ENCODE peak calls at places on chromosome 15, in seven cellular contexts. One of them, this sample, is unnamed.

GRCh38 chr15:47781527-47781926 is 64.2 kb downstream of the SEMA6D start:
- DNase-seq in prostate gland: no peak
- DNase-seq in K562: no peak
- DNase-seq in suprapubic skin: no peak
- DNase-seq in stomach: no peak
- DNase-seq in tibial nerve: no peak
- DNase-seq in GM12891: no peak
- DNase-seq in this sample: no peak

GRCh38 chr15:73930371-73930770 is 4.1 kb downstream of the LOXL1 start:
- DNase-seq in prostate gland: no peak
- DNase-seq in K562: no peak
- DNase-seq in suprapubic skin: no peak
- DNase-seq in stomach: no peak
- DNase-seq in tibial nerve: no peak
- DNase-seq in GM12891: no peak
- DNase-seq in this sample: no peak

GRCh38 chr15:31501536-31502157 is 175.0 kb downstream of the KLF13 start:
- DNase-seq in prostate gland: no peak
- DNase-seq in K562: no peak
- DNase-seq in suprapubic skin: no peak
- DNase-seq in stomach: no peak
- DNase-seq in tibial nerve: no peak
- DNase-seq in GM12891: no peak
- DNase-seq in this sample: no peak

GRCh38 chr15:48406911-48407310 is 75.7 kb downstream of the DUT start:
- DNase-seq in prostate gland: no peak
- DNase-seq in K562: peak; percentile 14
- DNase-seq in suprapubic skin: no peak
- DNase-seq in stomach: no peak
- DNase-seq in tibial nerve: no peak
- DNase-seq in GM12891: no peak
- DNase-seq in this sample: no peak

GRCh38 chr15:66986951-66987350 is 78.5 kb upstream of the SMAD3 start:
- DNase-seq in prostate gland: no peak
- DNase-seq in K562: no peak
- DNase-seq in suprapubic skin: no peak
- DNase-seq in stomach: no peak
- DNase-seq in tibial nerve: no peak
- DNase-seq in GM12891: no peak
- DNase-seq in this sample: no peak

GRCh38 chr15:82585072-82585471 is 44.8 kb upstream of the RPS17 start:
- DNase-seq in prostate gland: no peak
- DNase-seq in K562: no peak
- DNase-seq in suprapubic skin: no peak
- DNase-seq in stomach: no peak
- DNase-seq in tibial nerve: no peak
- DNase-seq in GM12891: no peak
- DNase-seq in this sample: no peak

GRCh38 chr15:98005659-98006058 is 45.2 kb downstream of the ARRDC4 start:
- DNase-seq in prostate gland: no peak
- DNase-seq in K562: no peak
- DNase-seq in suprapubic skin: no peak
- DNase-seq in stomach: no peak
- DNase-seq in tibial nerve: no peak
- DNase-seq in GM12891: no peak
- DNase-seq in this sample: no peak

GRCh38 chr15:34729886-34730285 is 24.9 kb downstream of the GJD2 start:
- DNase-seq in prostate gland: no peak
- DNase-seq in K562: no peak
- DNase-seq in suprapubic skin: no peak
- DNase-seq in stomach: no peak
- DNase-seq in tibial nerve: no peak
- DNase-seq in GM12891: no peak
- DNase-seq in this sample: no peak

GRCh38 chr15:77738441-77739437 is 106.0 kb upstream of the LINGO1 start:
- DNase-seq in prostate gland: no peak
- DNase-seq in K562: no peak
- DNase-seq in suprapubic skin: no peak
- DNase-seq in stomach: no peak
- DNase-seq in tibial nerve: no peak
- DNase-seq in GM12891: no peak
- DNase-seq in this sample: no peak

GRCh38 chr15:92803852-92804609 is 96.1 kb upstream of the CHD2 start:
- DNase-seq in prostate gland: peak; percentile 71
- DNase-seq in K562: peak; percentile 86
- DNase-seq in suprapubic skin: peak; percentile 89
- DNase-seq in stomach: peak; percentile 60
- DNase-seq in tibial nerve: peak; percentile 85
- DNase-seq in GM12891: no peak
- DNase-seq in this sample: no peak

GRCh38 chr15:80152896-80153876 is at the start of gene FAH:
- DNase-seq in prostate gland: no peak
- DNase-seq in K562: no peak
- DNase-seq in suprapubic skin: peak; percentile 86
- DNase-seq in stomach: no peak
- DNase-seq in tibial nerve: no peak
- DNase-seq in GM12891: no peak
- DNase-seq in this sample: peak; percentile 39

GRCh38 chr15:57114070-57114469 is 195.6 kb downstream of the TCF12 start:
- DNase-seq in prostate gland: no peak
- DNase-seq in K562: no peak
- DNase-seq in suprapubic skin: no peak
- DNase-seq in stomach: no peak
- DNase-seq in tibial nerve: no peak
- DNase-seq in GM12891: no peak
- DNase-seq in this sample: no peak

GRCh38 chr15:35397027-35397426 is 148.9 kb downstream of the DPH6 start:
- DNase-seq in prostate gland: no peak
- DNase-seq in K562: no peak
- DNase-seq in suprapubic skin: no peak
- DNase-seq in stomach: no peak
- DNase-seq in tibial nerve: no peak
- DNase-seq in GM12891: no peak
- DNase-seq in this sample: no peak

DNA sequence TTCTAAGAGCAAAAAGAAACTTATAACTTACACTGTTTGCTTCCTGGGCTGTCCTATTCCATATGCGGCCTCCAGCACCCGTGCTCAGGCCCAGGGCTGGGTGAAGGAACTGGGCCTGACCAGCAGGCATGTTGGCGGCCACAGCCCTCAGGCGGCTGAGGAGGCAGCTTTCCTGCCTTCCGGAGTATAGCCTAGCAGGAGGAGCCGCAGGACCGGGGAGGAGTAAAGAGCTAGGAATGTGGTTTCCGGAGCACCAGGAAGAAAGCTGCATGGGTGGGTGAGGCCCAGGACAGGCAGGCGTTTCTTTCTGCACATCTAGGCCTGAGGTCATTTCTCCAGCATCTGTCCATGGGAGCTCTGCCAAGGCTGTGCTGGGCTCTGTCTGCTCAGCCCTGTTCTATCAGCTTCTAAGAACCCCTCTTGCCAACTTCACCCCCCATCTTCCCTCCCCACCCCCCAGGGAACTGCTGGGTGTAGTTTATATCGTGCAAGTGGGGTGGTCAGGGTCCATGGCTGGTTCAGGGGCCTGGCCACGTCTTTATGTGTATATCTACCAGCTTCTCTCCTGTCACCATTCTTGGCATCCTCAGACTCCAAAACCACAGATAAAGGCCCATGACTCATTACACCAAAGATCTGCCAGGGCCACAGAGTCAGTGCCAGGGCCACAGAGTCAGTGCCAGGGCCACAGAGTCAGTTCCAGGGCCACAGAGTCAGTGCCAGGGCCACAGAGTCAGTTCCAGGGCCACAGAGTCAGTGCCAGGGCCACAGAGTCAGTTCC is 7.8 kb upstream of the KIF7 start:
- DNase-seq in prostate gland: no peak
- DNase-seq in K562: no peak
- DNase-seq in suprapubic skin: no peak
- DNase-seq in stomach: peak; percentile 66
- DNase-seq in tibial nerve: peak; percentile 71
- DNase-seq in GM12891: no peak
- DNase-seq in this sample: peak; percentile 92
- TF ChIP-seq POLR2A in prostate gland: no peak
- TF ChIP-seq POLR2A in K562: no peak
- TF ChIP-seq POLR2A in suprapubic skin: no peak
- TF ChIP-seq POLR2A in stomach: no peak
- TF ChIP-seq POLR2A in tibial nerve: peak; percentile 21
- TF ChIP-seq POLR2A in GM12891: no peak
- TF ChIP-seq POLR2A in this sample: peak; percentile 81

GRCh38 chr15:83653639-83654378 is at the start of gene ADAMTSL3:
- DNase-seq in prostate gland: peak; percentile 76
- DNase-seq in K562: no peak
- DNase-seq in suprapubic skin: no peak
- DNase-seq in stomach: peak; percentile 81
- DNase-seq in tibial nerve: no peak
- DNase-seq in GM12891: no peak
- DNase-seq in this sample: no peak
- TF ChIP-seq POLR2A in prostate gland: no peak
- TF ChIP-seq POLR2A in K562: no peak
- TF ChIP-seq POLR2A in suprapubic skin: no peak
- TF ChIP-seq POLR2A in stomach: no peak
- TF ChIP-seq POLR2A in tibial nerve: no peak
- TF ChIP-seq POLR2A in GM12891: no peak
- TF ChIP-seq POLR2A in this sample: no peak

GRCh38 chr15:50906954-50907865 is 1.3 kb upstream of the AP4E1 start:
- DNase-seq in prostate gland: no peak
- DNase-seq in K562: peak; percentile 43
- DNase-seq in suprapubic skin: no peak
- DNase-seq in stomach: peak; percentile 32
- DNase-seq in tibial nerve: no peak
- DNase-seq in GM12891: peak; percentile 54
- DNase-seq in this sample: no peak
- TF ChIP-seq POLR2A in prostate gland: no peak
- TF ChIP-seq POLR2A in K562: no peak
- TF ChIP-seq POLR2A in suprapubic skin: no peak
- TF ChIP-seq POLR2A in stomach: no peak
- TF ChIP-seq POLR2A in tibial nerve: no peak
- TF ChIP-seq POLR2A in GM12891: no peak
- TF ChIP-seq POLR2A in this sample: no peak

GRCh38 chr15:41331833-41332787 is at the start of gene OIP5:
- DNase-seq in prostate gland: peak; percentile 99
- DNase-seq in K562: peak; percentile 99
- DNase-seq in suprapubic skin: peak; percentile 99
- DNase-seq in stomach: peak; percentile 99
- DNase-seq in tibial nerve: peak; percentile 95
- DNase-seq in GM12891: peak; percentile 95
- DNase-seq in this sample: peak; percentile 96

GRCh38 chr15:41331281-41331680 is 1.1 kb downstream of the OIP5 start:
- DNase-seq in prostate gland: no peak
- DNase-seq in K562: no peak
- DNase-seq in suprapubic skin: no peak
- DNase-seq in stomach: no peak
- DNase-seq in tibial nerve: no peak
- DNase-seq in GM12891: no peak
- DNase-seq in this sample: no peak

GRCh38 chr15:41336549-41336948 is 3.9 kb downstream of the NUSAP1 start:
- DNase-seq in prostate gland: no peak
- DNase-seq in K562: no peak
- DNase-seq in suprapubic skin: no peak
- DNase-seq in stomach: no peak
- DNase-seq in tibial nerve: no peak
- DNase-seq in GM12891: no peak
- DNase-seq in this sample: no peak

GRCh38 chr15:41334293-41335120 is 1.8 kb downstream of the NUSAP1 start:
- DNase-seq in prostate gland: no peak
- DNase-seq in K562: peak; percentile 40
- DNase-seq in suprapubic skin: peak; percentile 11
- DNase-seq in stomach: no peak
- DNase-seq in tibial nerve: no peak
- DNase-seq in GM12891: no peak
- DNase-seq in this sample: no peak

GRCh38 chr15:41332788-41333527 is at the start of gene NUSAP1:
- DNase-seq in prostate gland: no peak
- DNase-seq in K562: no peak
- DNase-seq in suprapubic skin: peak; percentile 12
- DNase-seq in stomach: no peak
- DNase-seq in tibial nerve: no peak
- DNase-seq in GM12891: peak; percentile 25
- DNase-seq in this sample: no peak
- TF ChIP-seq POLR2A in prostate gland: peak; percentile 64
- TF ChIP-seq POLR2A in K562: peak; percentile 97
- TF ChIP-seq POLR2A in suprapubic skin: no peak
- TF ChIP-seq POLR2A in stomach: peak; percentile 18
- TF ChIP-seq POLR2A in tibial nerve: peak; percentile 48
- TF ChIP-seq POLR2A in GM12891: peak; percentile 88
- TF ChIP-seq POLR2A in this sample: peak; percentile 83